ENCODE peak calls at places on chromosomes 2 and 18, in four cellular contexts. One of them, this sample, is unnamed.

GRCh38 chr2:48107326-48107925 is 201.1 kb upstream of the FBXO11 start:
- DNase-seq in left ventricle myocardium inferior: no peak
- DNase-seq in PC-3: peak
- DNase-seq in activated B cell treated with CpG ODN at 0.5 μM for 24 hours: no peak
- DNase-seq in this sample: no peak

GRCh38 chr2:219643788-219644398 is 16.5 kb downstream of the SLC4A3 start:
- DNase-seq in left ventricle myocardium inferior: no peak
- DNase-seq in PC-3: no peak
- DNase-seq in activated B cell treated with CpG ODN at 0.5 μM for 24 hours: no peak
- DNase-seq in this sample: no peak

GRCh38 chr2:157751462-157752058 is 122.9 kb upstream of the ACVR1C start:
- DNase-seq in left ventricle myocardium inferior: no peak
- DNase-seq in PC-3: peak
- DNase-seq in activated B cell treated with CpG ODN at 0.5 μM for 24 hours: no peak
- DNase-seq in this sample: no peak

GRCh38 chr2:102547462-102547861 is 71.9 kb upstream of the SLC9A2 start:
- DNase-seq in left ventricle myocardium inferior: no peak
- DNase-seq in PC-3: no peak
- DNase-seq in activated B cell treated with CpG ODN at 0.5 μM for 24 hours: no peak
- DNase-seq in this sample: no peak

GRCh38 chr2:200608341-200609026 is 22.7 kb downstream of the AOX1 start:
- DNase-seq in left ventricle myocardium inferior: no peak
- DNase-seq in PC-3: peak
- DNase-seq in activated B cell treated with CpG ODN at 0.5 μM for 24 hours: no peak
- DNase-seq in this sample: no peak

GRCh38 chr2:160157861-160158813 is 41.9 kb downstream of the ITGB6 start:
- DNase-seq in left ventricle myocardium inferior: no peak
- DNase-seq in PC-3: no peak
- DNase-seq in activated B cell treated with CpG ODN at 0.5 μM for 24 hours: no peak
- DNase-seq in this sample: no peak

GRCh38 chr2:143691136-143691535 is 561.9 kb downstream of the ARHGAP15 start:
- DNase-seq in left ventricle myocardium inferior: no peak
- DNase-seq in PC-3: no peak
- DNase-seq in activated B cell treated with CpG ODN at 0.5 μM for 24 hours: no peak
- DNase-seq in this sample: no peak

GRCh38 chr18:5107990-5108389 is 89.1 kb downstream of the AKAIN1 start:
- DNase-seq in left ventricle myocardium inferior: no peak
- DNase-seq in PC-3: peak
- DNase-seq in activated B cell treated with CpG ODN at 0.5 μM for 24 hours: no peak
- DNase-seq in this sample: no peak

GRCh38 chr2:234329202-234329930 is 167.5 kb downstream of the ARL4C start:
- DNase-seq in left ventricle myocardium inferior: no peak
- DNase-seq in PC-3: peak
- DNase-seq in activated B cell treated with CpG ODN at 0.5 μM for 24 hours: no peak
- DNase-seq in this sample: no peak

DNA sequence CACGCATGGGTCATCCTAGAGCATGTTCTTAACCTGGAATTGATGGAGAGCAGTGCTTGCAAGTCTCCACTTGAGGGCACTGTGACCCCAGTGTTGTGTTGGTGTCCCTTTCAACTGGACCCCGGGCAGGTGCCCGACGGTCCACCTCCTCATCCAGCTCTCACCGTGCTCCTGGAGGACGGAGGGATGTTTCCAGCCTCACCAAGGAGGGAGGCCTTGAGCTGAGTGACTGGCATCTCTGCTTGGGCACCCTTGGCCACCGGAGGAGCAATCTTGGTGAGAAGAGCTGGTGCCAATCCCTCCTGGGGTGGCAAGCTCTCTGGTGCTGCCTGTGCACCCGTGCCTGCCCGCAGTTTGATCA is 45.4 kb upstream of the ASB18 start:
- DNase-seq in left ventricle myocardium inferior: no peak
- DNase-seq in PC-3: no peak
- DNase-seq in activated B cell treated with CpG ODN at 0.5 μM for 24 hours: no peak
- DNase-seq in this sample: no peak
- TF ChIP-seq CTCF in left ventricle myocardium inferior: peak
- TF ChIP-seq CTCF in PC-3: peak
- TF ChIP-seq CTCF in activated B cell treated with CpG ODN at 0.5 μM for 24 hours: no peak
- TF ChIP-seq CTCF in this sample: peak

GRCh38 chr2:238754259-238754658 is 93.6 kb upstream of the TWIST2 start:
- DNase-seq in left ventricle myocardium inferior: no peak
- DNase-seq in PC-3: peak
- DNase-seq in activated B cell treated with CpG ODN at 0.5 μM for 24 hours: no peak
- DNase-seq in this sample: no peak
- TF ChIP-seq CTCF in left ventricle myocardium inferior: peak
- TF ChIP-seq CTCF in PC-3: peak
- TF ChIP-seq CTCF in activated B cell treated with CpG ODN at 0.5 μM for 24 hours: no peak
- TF ChIP-seq CTCF in this sample: no peak

GRCh38 chr2:64625352-64626145 is 28.2 kb downstream of the SERTAD2 start:
- DNase-seq in left ventricle myocardium inferior: no peak
- DNase-seq in PC-3: no peak
- DNase-seq in activated B cell treated with CpG ODN at 0.5 μM for 24 hours: no peak
- DNase-seq in this sample: no peak
- TF ChIP-seq CTCF in left ventricle myocardium inferior: no peak
- TF ChIP-seq CTCF in PC-3: peak
- TF ChIP-seq CTCF in activated B cell treated with CpG ODN at 0.5 μM for 24 hours: no peak
- TF ChIP-seq CTCF in this sample: no peak

GRCh38 chr2:141554810-141555209 is 576.0 kb downstream of the LRP1B start:
- DNase-seq in left ventricle myocardium inferior: no peak
- DNase-seq in PC-3: peak
- DNase-seq in activated B cell treated with CpG ODN at 0.5 μM for 24 hours: no peak
- DNase-seq in this sample: no peak
- TF ChIP-seq CTCF in left ventricle myocardium inferior: peak
- TF ChIP-seq CTCF in PC-3: peak
- TF ChIP-seq CTCF in activated B cell treated with CpG ODN at 0.5 μM for 24 hours: no peak
- TF ChIP-seq CTCF in this sample: peak

GRCh38 chr2:205909194-205909572 is 176.8 kb downstream of the INO80D start:
- DNase-seq in left ventricle myocardium inferior: no peak
- DNase-seq in PC-3: no peak
- DNase-seq in activated B cell treated with CpG ODN at 0.5 μM for 24 hours: no peak
- DNase-seq in this sample: no peak

GRCh38 chr2:205906419-205906818 is 179.6 kb downstream of the INO80D start:
- DNase-seq in left ventricle myocardium inferior: no peak
- DNase-seq in PC-3: no peak
- DNase-seq in activated B cell treated with CpG ODN at 0.5 μM for 24 hours: no peak
- DNase-seq in this sample: no peak

GRCh38 chr2:205911306-205911705 is 174.7 kb downstream of the INO80D start:
- DNase-seq in left ventricle myocardium inferior: no peak
- DNase-seq in PC-3: no peak
- DNase-seq in activated B cell treated with CpG ODN at 0.5 μM for 24 hours: no peak
- DNase-seq in this sample: no peak

GRCh38 chr2:205904873-205905272 is 181.1 kb downstream of the INO80D start:
- DNase-seq in left ventricle myocardium inferior: no peak
- DNase-seq in PC-3: no peak
- DNase-seq in activated B cell treated with CpG ODN at 0.5 μM for 24 hours: no peak
- DNase-seq in this sample: no peak

DNA sequence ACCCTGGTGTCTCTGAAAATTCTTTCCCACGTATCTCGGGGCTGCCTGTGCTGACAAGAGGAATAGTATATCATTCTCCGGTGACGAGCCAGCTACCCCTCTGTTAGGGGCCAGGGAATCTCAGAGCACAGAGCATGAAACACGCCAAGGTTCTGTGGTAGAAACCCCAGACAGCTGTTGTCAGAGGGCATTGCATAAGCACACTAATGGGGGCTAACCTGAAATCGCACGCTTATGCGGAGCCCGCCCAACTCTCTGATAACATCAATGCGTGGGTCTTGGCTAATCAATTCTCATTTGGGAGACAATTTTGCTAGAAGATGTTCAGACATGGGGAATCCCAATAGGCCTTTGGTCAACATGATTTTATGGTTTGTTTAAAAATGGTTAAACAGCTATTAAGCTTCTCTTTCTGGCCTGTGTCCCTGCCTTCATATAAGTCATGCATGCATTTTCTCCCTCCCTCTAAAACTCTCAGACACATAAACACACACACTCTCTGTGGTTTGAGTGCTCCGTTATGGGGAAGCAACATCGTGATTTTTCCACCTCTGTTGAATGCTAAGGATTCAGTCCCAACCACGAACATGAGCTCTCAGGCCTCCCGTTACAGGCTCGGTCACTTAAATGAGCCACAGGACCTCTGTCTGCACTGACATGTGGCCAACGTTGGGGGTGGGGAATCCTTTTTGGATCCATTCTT is 177.3 kb downstream of the INO80D start:
- DNase-seq in left ventricle myocardium inferior: no peak
- DNase-seq in PC-3: no peak
- DNase-seq in activated B cell treated with CpG ODN at 0.5 μM for 24 hours: no peak
- DNase-seq in this sample: no peak
- TF ChIP-seq CTCF in left ventricle myocardium inferior: no peak
- TF ChIP-seq CTCF in PC-3: no peak
- TF ChIP-seq CTCF in activated B cell treated with CpG ODN at 0.5 μM for 24 hours: no peak
- TF ChIP-seq CTCF in this sample: no peak

GRCh38 chr2:70977605-70978205 is 725 bp upstream of the ANKRD53 start:
- DNase-seq in left ventricle myocardium inferior: no peak
- DNase-seq in PC-3: peak
- DNase-seq in activated B cell treated with CpG ODN at 0.5 μM for 24 hours: no peak
- DNase-seq in this sample: no peak
- TF ChIP-seq CTCF in left ventricle myocardium inferior: no peak
- TF ChIP-seq CTCF in PC-3: peak
- TF ChIP-seq CTCF in activated B cell treated with CpG ODN at 0.5 μM for 24 hours: no peak
- TF ChIP-seq CTCF in this sample: peak